ENCODE peak calls at places on chromosomes 6 and 20, in seven cellular contexts. R is prostate gland, U is keratinocyte, M is left ventricle myocardium inferior, D is pancreas, J is HepG2, A is thyroid gland. O is an unnamed sample. For H3K4me1, the result is how much of the 10 kb centered on the place peaks cover.

GRCh38 chr6:156557269-156557885 is 219.8 kb upstream of the ARID1B start:
- DNase-seq in R (peak), U (no peak), M (peak), D (peak), J (peak), A (no peak), O (peak)

GRCh38 chr20:9054176-9054575 is 14.7 kb upstream of the PLCB4 start:
- DNase-seq in R (no peak), U (no peak), M (no peak), D (no peak), J (no peak), A (no peak), O (peak)

GRCh38 chr6:142731611-142732010 is 213.4 kb downstream of the HIVEP2 start:
- DNase-seq in R (no peak), U (peak), M (no peak), D (no peak), J (no peak), A (no peak), O (no peak)

GRCh38 chr6:14633453-14633852 is 515.9 kb downstream of the CD83 start:
- DNase-seq in R (no peak), U (no peak), M (no peak), D (no peak), J (no peak), A (no peak), O (no peak)

GRCh38 chr6:130447374-130447773 is 81.6 kb downstream of the TMEM200A start:
- DNase-seq in R (no peak), U (peak), M (no peak), D (no peak), J (no peak), A (no peak), O (no peak)

GRCh38 chr6:120938876-120939231 is 395.4 kb downstream of the TBC1D32 start:
- DNase-seq in R (no peak), U (no peak), M (no peak), D (no peak), J (no peak), A (no peak), O (no peak)

GRCh38 chr20:45987108-45987780 is 15.2 kb upstream of the ZNF335 start:
- DNase-seq in R (peak), U (no peak), M (peak), D (no peak), J (peak), A (peak), O (peak)

GRCh38 chr6:149938571-149939462 is 3.0 kb upstream of the ULBP2 start:
- DNase-seq in R (no peak), U (no peak), M (no peak), D (no peak), J (no peak), A (peak), O (no peak)

GRCh38 chr20:6590891-6591679 is 176.4 kb upstream of the BMP2 start:
- DNase-seq in R (peak), U (peak), M (no peak), D (no peak), J (no peak), A (no peak), O (peak)

GRCh38 chr6:106913111-106913510 is 61.4 kb downstream of the CD24 start:
- DNase-seq in R (peak), U (peak), M (no peak), D (no peak), J (no peak), A (peak), O (peak)

GRCh38 chr6:98831057-98832031 is 3.0 kb upstream of the POU3F2 start:
- DNase-seq in R (no peak), U (no peak), M (no peak), D (no peak), J (no peak), A (no peak), O (no peak)

GRCh38 chr6:122772724-122773123 is 6.8 kb upstream of the FABP7 start:
- DNase-seq in R (no peak), U (peak), M (no peak), D (no peak), J (no peak), A (no peak), O (no peak)

DNA sequence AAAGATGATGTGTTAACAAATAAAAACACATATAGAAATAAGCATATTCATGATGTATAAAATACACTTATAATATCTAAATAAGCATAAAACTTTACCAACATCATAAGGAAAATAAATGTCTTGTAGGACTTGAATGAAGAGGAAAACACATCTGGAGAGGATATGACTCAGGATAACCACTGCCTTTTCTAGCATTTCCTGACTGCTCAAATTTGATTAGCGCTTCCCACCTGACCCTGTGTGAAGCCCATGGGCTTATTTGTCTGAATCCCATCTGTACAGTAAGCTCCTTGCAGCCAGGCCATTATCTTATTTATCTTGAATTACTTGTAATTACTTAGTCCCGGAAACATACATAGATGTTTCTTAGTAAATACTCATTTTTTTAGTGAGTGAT is 608.6 kb downstream of the COL12A1 start:
- DNase-seq in R (no peak), U (no peak), M (no peak), D (no peak), J (no peak), A (no peak), O (no peak)
- H3K4me1 ChIP-seq in R (under half), U (under half), M (under half), D (under half), J (under half), A (under half), O (under half)

GRCh38 chr20:48924711-48925109 is 3.2 kb downstream of the ARFGEF2 start:
- DNase-seq in R (no peak), U (no peak), M (no peak), D (no peak), J (no peak), A (no peak), O (no peak)
- H3K4me1 ChIP-seq in R (under half), U (under half), M (half or more), D (half or more), J (half or more), A (under half), O (under half)

DNA sequence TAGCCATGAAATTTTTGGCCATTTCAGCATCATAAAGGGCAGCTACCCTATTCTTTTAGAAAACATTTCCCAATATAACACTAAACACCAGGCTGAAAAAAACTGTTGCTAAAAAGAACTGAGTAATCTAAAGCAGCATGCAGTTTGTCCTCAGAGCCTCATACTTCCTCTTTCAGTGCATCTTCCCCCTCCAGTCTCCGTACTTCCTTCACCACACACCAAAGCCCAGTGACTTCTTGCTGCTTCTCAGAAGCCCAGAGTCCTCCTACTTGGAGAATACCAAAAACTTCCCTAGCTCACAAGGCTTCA is 5.7 kb upstream of the IFNGR1 start:
- DNase-seq in R (no peak), U (no peak), M (no peak), D (peak), J (no peak), A (no peak), O (no peak)
- H3K4me1 ChIP-seq in R (under half), U (under half), M (half or more), D (under half), J (under half), A (under half), O (under half)

GRCh38 chr6:111356551-111356950 is 126.5 kb downstream of the REV3L start:
- DNase-seq in R (no peak), U (no peak), M (no peak), D (no peak), J (peak), A (no peak), O (no peak)
- H3K4me1 ChIP-seq in R (under half), U (under half), M (under half), D (under half), J (under half), A (under half), O (under half)

DNA sequence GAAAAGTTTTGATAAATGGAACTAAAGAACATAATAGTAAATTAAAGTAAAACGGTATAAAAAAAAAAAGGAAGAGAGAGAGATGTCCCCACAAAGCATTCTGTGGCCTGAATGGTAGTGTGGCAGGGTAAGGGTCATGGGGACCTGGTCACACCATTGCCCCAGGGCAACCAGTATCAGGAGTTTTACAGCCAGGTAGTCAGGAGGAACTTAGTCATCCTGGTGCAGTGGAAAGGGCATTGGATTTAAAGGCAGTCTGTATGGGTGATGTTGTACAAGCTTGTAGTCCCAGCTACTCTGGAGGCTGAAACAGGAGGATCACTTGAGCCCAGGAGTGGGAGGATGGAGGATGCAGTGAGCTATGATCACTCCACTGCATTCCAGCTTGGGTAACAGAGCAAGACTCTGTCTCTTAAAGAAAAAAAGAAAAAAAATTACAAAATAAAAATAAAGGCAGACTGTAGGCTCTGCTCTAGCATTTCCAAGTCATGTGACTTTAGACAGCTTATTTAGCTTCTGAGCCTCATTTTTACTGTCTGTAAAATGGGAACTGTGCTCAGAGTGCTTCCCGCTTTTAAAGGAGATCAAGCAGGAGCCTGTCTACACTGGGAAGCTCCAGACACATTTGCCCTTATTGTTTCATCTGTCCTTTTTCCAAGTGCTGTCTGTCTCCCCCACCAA is 112.8 kb upstream of the ARMC2 start:
- DNase-seq in R (no peak), U (no peak), M (no peak), D (no peak), J (no peak), A (no peak), O (no peak)
- H3K4me1 ChIP-seq in R (under half), U (half or more), M (under half), D (under half), J (half or more), A (under half), O (half or more)

GRCh38 chr6:125818225-125818657 is 27.5 kb downstream of the NCOA7 start:
- DNase-seq in R (no peak), U (no peak), M (no peak), D (no peak), J (no peak), A (no peak), O (no peak)
- H3K4me1 ChIP-seq in R (under half), U (under half), M (half or more), D (half or more), J (half or more), A (under half), O (under half)

O was measured in SJSA1.